ENCODE peak calls at places on chromosomes 2 and 18, in six cellular contexts. J is BJ; Q is central memory CD4-positive, alpha-beta T cell; Y is aorta; W is NAMALWA; R is substantia nigra. X is an unnamed sample.

GRCh38 chr2:142315353-142315752 is 184.5 kb upstream of the LRP1B start:
- DNase-seq in J (no peak), Q (no peak), Y (no peak), W (no peak), R (no peak), X (no peak)

GRCh38 chr18:5556317-5556974 is 12.6 kb upstream of the EPB41L3 start:
- DNase-seq in J (no peak), Q (no peak), Y (no peak), W (no peak), R (no peak), X (no peak)

GRCh38 chr2:85181093-85181685 is 48.0 kb downstream of the TCF7L1 start:
- DNase-seq in J (no peak), Q (no peak), Y (no peak), W (no peak), R (no peak), X (peak; percentile 39)

GRCh38 chr18:6561029-6561861 is 146.5 kb upstream of the L3MBTL4 start:
- DNase-seq in J (no peak), Q (no peak), Y (no peak), W (no peak), R (no peak), X (no peak)

GRCh38 chr2:101617188-101617587 is 80.3 kb upstream of the MAP4K4 start:
- DNase-seq in J (peak; percentile 10), Q (no peak), Y (no peak), W (no peak), R (no peak), X (no peak)

GRCh38 chr2:118417417-118418125 is 329.3 kb downstream of the INSIG2 start:
- DNase-seq in J (no peak), Q (no peak), Y (no peak), W (no peak), R (no peak), X (no peak)

GRCh38 chr2:230830428-230830827 is 34.3 kb upstream of the ITM2C start:
- DNase-seq in J (no peak), Q (no peak), Y (no peak), W (no peak), R (no peak), X (no peak)

GRCh38 chr2:31176742-31177141 is 38.5 kb upstream of the GALNT14 start:
- DNase-seq in J (no peak), Q (no peak), Y (no peak), W (no peak), R (no peak), X (no peak)

GRCh38 chr18:78531637-78532036 is 448.0 kb upstream of the SALL3 start:
- DNase-seq in J (no peak), Q (no peak), Y (no peak), W (no peak), R (no peak), X (no peak)

GRCh38 chr2:45390433-45390832 is 220.6 kb downstream of the SRBD1 start:
- DNase-seq in J (no peak), Q (no peak), Y (no peak), W (no peak), R (no peak), X (peak; percentile 18)

GRCh38 chr18:30186245-30186644 is 856.3 kb downstream of the DSC3 start:
- DNase-seq in J (no peak), Q (no peak), Y (no peak), W (no peak), R (no peak), X (no peak)

GRCh38 chr2:59025157-59025757 is 784.1 kb upstream of the FANCL start:
- DNase-seq in J (no peak), Q (no peak), Y (no peak), W (peak; percentile 49), R (no peak), X (peak; percentile 61)

GRCh38 chr2:223487447-223487846 is 114.7 kb downstream of the SCG2 start:
- DNase-seq in J (no peak), Q (no peak), Y (no peak), W (no peak), R (no peak), X (no peak)

GRCh38 chr18:60656563-60656962 is 284.0 kb upstream of the MC4R start:
- DNase-seq in J (no peak), Q (no peak), Y (no peak), W (peak; percentile 3), R (no peak), X (no peak)

GRCh38 chr2:217223222-217223930 is 363.5 kb upstream of the TNP1 start:
- DNase-seq in J (peak; percentile 65), Q (no peak), Y (no peak), W (peak; percentile 58), R (no peak), X (no peak)

GRCh38 chr18:1846640-1847039 is 724.7 kb downstream of the METTL4 start:
- DNase-seq in J (no peak), Q (no peak), Y (no peak), W (no peak), R (no peak), X (no peak)

GRCh38 chr18:35804377-35804776 is 168.1 kb upstream of the RMP24 start:
- DNase-seq in J (no peak), Q (no peak), Y (no peak), W (no peak), R (no peak), X (no peak)

GRCh38 chr2:12119841-12120240 is 373.4 kb downstream of the LPIN1 start:
- DNase-seq in J (no peak), Q (no peak), Y (no peak), W (no peak), R (no peak), X (no peak)

GRCh38 chr2:177897278-177897677 is 175.3 kb downstream of the PDE11A start:
- DNase-seq in J (no peak), Q (no peak), Y (no peak), W (no peak), R (no peak), X (no peak)

GRCh38 chr18:73756256-73757091 is 391.2 kb downstream of the FBXO15 start:
- DNase-seq in J (no peak), Q (no peak), Y (peak; percentile 68), W (no peak), R (no peak), X (no peak)

GRCh38 chr18:76859474-76860339 is 37.4 kb downstream of the ZNF236 start:
- DNase-seq in J (no peak), Q (peak; percentile 38), Y (no peak), W (no peak), R (no peak), X (no peak)

GRCh38 chr18:31977270-31977872 is 34.4 kb upstream of the TRAPPC8 start:
- DNase-seq in J (no peak), Q (peak; percentile 27), Y (no peak), W (peak; percentile 69), R (no peak), X (peak; percentile 42)

GRCh38 chr18:53990485-53990884 is 234.0 kb downstream of the MBD2 start:
- DNase-seq in J (no peak), Q (no peak), Y (no peak), W (no peak), R (no peak), X (no peak)

GRCh38 chr18:3605562-3606443 is 155.8 kb downstream of the TGIF1 start:
- DNase-seq in J (no peak), Q (peak; percentile 62), Y (no peak), W (peak; percentile 35), R (no peak), X (no peak)

GRCh38 chr18:74869904-74870863 is 272.5 kb downstream of the ZNF407 start:
- DNase-seq in J (no peak), Q (no peak), Y (no peak), W (no peak), R (no peak), X (no peak)

GRCh38 chr2:103155308-103155707 is 393.5 kb downstream of the TMEM182 start:
- DNase-seq in J (no peak), Q (no peak), Y (no peak), W (no peak), R (no peak), X (no peak)

GRCh38 chr18:51196811-51197660 is 445 bp downstream of the MEX3C start:
- DNase-seq in J (no peak), Q (no peak), Y (peak; percentile 85), W (peak; percentile 49), R (peak; percentile 41), X (peak; percentile 23)

GRCh38 chr2:207286106-207286505 is 120.4 kb upstream of the KLF7 start:
- DNase-seq in J (no peak), Q (no peak), Y (no peak), W (no peak), R (no peak), X (no peak)

GRCh38 chr2:80246449-80247025 is 58.0 kb downstream of the LRRTM1 start:
- DNase-seq in J (no peak), Q (no peak), Y (no peak), W (no peak), R (no peak), X (no peak)

GRCh38 chr2:100981011-100981410 is 21.1 kb upstream of the RPL31 start:
- DNase-seq in J (no peak), Q (no peak), Y (no peak), W (no peak), R (no peak), X (no peak)

GRCh38 chr2:227347117-227347516 is 22.1 kb downstream of the MFF start:
- DNase-seq in J (no peak), Q (no peak), Y (no peak), W (no peak), R (no peak), X (peak; percentile 7)

GRCh38 chr2:105749583-105750399 is 5.1 kb downstream of the NCK2 start:
- DNase-seq in J (no peak), Q (peak; percentile 27), Y (no peak), W (no peak), R (no peak), X (no peak)

GRCh38 chr2:26724004-26724750 is 31.7 kb downstream of the KCNK3 start:
- DNase-seq in J (no peak), Q (no peak), Y (peak; percentile 95), W (no peak), R (no peak), X (no peak)

GRCh38 chr2:224158061-224158460 is 119.0 kb upstream of the SERPINE2 start:
- DNase-seq in J (no peak), Q (no peak), Y (no peak), W (no peak), R (no peak), X (no peak)

GRCh38 chr2:141392517-141393213 is 738.2 kb downstream of the LRP1B start:
- DNase-seq in J (peak; percentile 27), Q (no peak), Y (no peak), W (no peak), R (no peak), X (no peak)

GRCh38 chr18:6397931-6398566 is 16.7 kb downstream of the L3MBTL4 start:
- DNase-seq in J (no peak), Q (no peak), Y (no peak), W (no peak), R (no peak), X (peak; percentile 27)